ENCODE peak calls at places on chromosome 6, in nine cellular contexts. V is CD4-positive, alpha-beta memory T cell; F is pancreas; E is cardiac muscle cell; H is right lobe of liver; I is mammary epithelial cell; D is aorta; P is vagina; Y is neuronal stem cell. C is an unnamed sample. For H3K9me3, the result is how much of the 10 kb centered on the place peaks cover.

GRCh38 chr6:130162421-130162820 is 60.3 kb downstream of the SAMD3 start:
- DNase-seq in Y (no peak), F (no peak), P (no peak), E (no peak), H (no peak), I (no peak), V (no peak), D (no peak), C (no peak)

GRCh38 chr6:170234419-170234818 is 56.5 kb downstream of the DLL1 start:
- DNase-seq in I (no peak), E (no peak), H (no peak), P (no peak), F (peak), D (no peak), Y (peak), V (no peak), C (no peak)

GRCh38 chr6:7390218-7390878 is 740 bp downstream of the RIOK1 start:
- DNase-seq in H (no peak), E (no peak), D (no peak), Y (no peak), P (no peak), V (peak), F (no peak), I (no peak), C (no peak)

GRCh38 chr6:105759015-105759414 is 327.1 kb upstream of the PRDM1 start:
- DNase-seq in D (no peak), Y (no peak), H (no peak), V (no peak), F (no peak), P (no peak), E (no peak), I (peak), C (no peak)

GRCh38 chr6:134519456-134519855 is 201.5 kb upstream of the SGK1 start:
- DNase-seq in F (no peak), V (peak), D (peak), I (no peak), E (peak), Y (no peak), H (peak), P (no peak), C (no peak)

GRCh38 chr6:155782739-155783459 is 327.3 kb upstream of the NOX3 start:
- DNase-seq in E (no peak), D (no peak), I (no peak), V (no peak), Y (no peak), P (no peak), F (no peak), H (no peak), C (no peak)

GRCh38 chr6:24394777-24395437 is 7.8 kb upstream of the MRS2 start:
- DNase-seq in Y (no peak), V (no peak), F (no peak), I (peak), P (no peak), E (peak), D (no peak), H (no peak), C (no peak)

GRCh38 chr6:158605266-158605878 is 39.2 kb downstream of the DYNLT1 start:
- DNase-seq in F (no peak), I (peak), D (no peak), P (no peak), V (peak), Y (peak), H (no peak), E (peak), C (no peak)

GRCh38 chr6:159941286-159942113 is 27.4 kb upstream of the IGF2R start:
- DNase-seq in Y (no peak), E (peak), H (no peak), P (no peak), I (peak), D (no peak), V (peak), F (no peak), C (no peak)

GRCh38 chr6:15254074-15254975 is 8.5 kb downstream of the JARID2 start:
- DNase-seq in H (no peak), P (no peak), F (no peak), D (no peak), Y (no peak), E (peak), V (no peak), I (no peak), C (no peak)

GRCh38 chr6:39758905-39759605 is 33.1 kb upstream of the DAAM2 start:
- DNase-seq in H (no peak), D (no peak), V (no peak), F (no peak), E (no peak), Y (no peak), P (no peak), I (no peak), C (no peak)

GRCh38 chr6:112330071-112330876 is 16.9 kb upstream of the RFPL4B start:
- DNase-seq in D (no peak), F (no peak), V (no peak), P (no peak), H (no peak), Y (no peak), I (peak), E (peak), C (no peak)

GRCh38 chr6:75934643-75935472 is 137.6 kb downstream of the IMPG1 start:
- DNase-seq in E (peak), Y (peak), V (peak), P (no peak), F (peak), D (no peak), I (peak), H (no peak), C (no peak)

GRCh38 chr6:129501401-129502051 is 208.5 kb downstream of the ARHGAP18 start:
- DNase-seq in P (no peak), I (peak), D (peak), V (no peak), H (no peak), Y (no peak), F (peak), E (peak), C (no peak)

GRCh38 chr6:109420751-109421150 is 19.7 kb downstream of the PPIL6 start:
- DNase-seq in P (no peak), D (no peak), Y (no peak), V (no peak), I (peak), H (no peak), E (no peak), F (no peak), C (no peak)

GRCh38 chr6:168011291-168011690 is 13.8 kb downstream of the KIF25 start:
- DNase-seq in V (no peak), P (no peak), E (no peak), Y (no peak), I (no peak), D (no peak), F (no peak), H (no peak), C (no peak)
- H3K9me3 ChIP-seq in V (under half), P (under half), E (under half), Y (under half), I (under half), D (under half), F (under half), H (under half), C (under half)

DNA sequence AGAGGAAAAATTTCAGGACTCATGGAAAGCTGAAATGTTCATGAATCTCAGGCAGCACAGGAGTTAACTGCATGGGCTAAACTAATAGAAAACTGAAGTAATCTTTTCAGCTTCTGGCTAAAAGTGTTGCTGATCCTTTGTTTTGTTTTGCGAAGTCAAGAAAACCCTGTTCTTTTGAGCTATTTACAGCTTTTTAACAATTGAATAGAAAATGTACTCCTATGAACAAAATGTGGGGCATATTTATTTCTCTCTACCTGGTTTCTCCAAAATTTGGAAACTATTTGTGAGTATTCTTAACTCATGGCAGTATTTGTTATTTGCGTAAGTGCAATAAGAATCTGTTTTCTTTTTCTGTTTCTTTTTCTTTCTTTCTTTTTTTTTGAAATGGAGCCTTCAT is 818.8 kb upstream of the CITED2 start:
- DNase-seq in F (no peak), P (no peak), D (no peak), V (no peak), Y (peak), E (no peak), I (no peak), H (no peak), C (no peak)
- H3K9me3 ChIP-seq in F (under half), P (under half), D (under half), V (under half), Y (under half), E (under half), I (under half), H (under half), C (under half)

DNA sequence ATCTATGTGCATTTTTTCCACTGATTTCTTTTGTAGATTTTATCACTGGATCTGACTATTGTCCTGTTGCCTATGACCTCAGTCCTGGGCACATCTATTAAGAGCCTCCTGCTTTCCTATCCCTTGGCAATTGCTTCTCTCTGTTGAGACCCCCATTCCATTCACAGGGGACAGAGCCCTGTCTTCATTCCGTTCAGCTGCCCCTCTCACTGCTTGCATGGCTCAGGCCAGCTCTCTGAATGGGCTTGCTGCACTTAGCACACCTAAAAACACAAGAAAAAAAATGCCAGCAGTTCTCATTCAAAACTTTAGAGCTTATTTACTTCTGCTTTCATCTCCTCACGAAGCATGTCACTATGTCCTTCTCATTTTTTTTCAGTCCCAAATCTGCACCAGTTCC is 616.6 kb downstream of the C6orf118 start:
- DNase-seq in F (no peak), Y (no peak), I (no peak), D (no peak), P (no peak), V (no peak), E (no peak), H (no peak), C (no peak)
- H3K9me3 ChIP-seq in F (under half), Y (under half), I (under half), D (under half), P (under half), V (under half), E (under half), H (under half), C (under half)

GRCh38 chr6:168400044-168400443 is 40.9 kb upstream of the SMOC2 start:
- DNase-seq in I (no peak), E (no peak), P (no peak), Y (no peak), D (no peak), F (no peak), H (no peak), V (no peak), C (no peak)

GRCh38 chr6:168393126-168393870 is 47.7 kb upstream of the SMOC2 start:
- DNase-seq in V (no peak), Y (no peak), D (peak), E (no peak), F (no peak), I (no peak), H (no peak), P (no peak), C (no peak)

GRCh38 chr6:168397011-168397410 is 44.0 kb upstream of the SMOC2 start:
- DNase-seq in I (no peak), H (no peak), D (no peak), V (no peak), Y (no peak), P (no peak), F (no peak), E (no peak), C (no peak)

GRCh38 chr6:168394606-168395005 is 46.4 kb upstream of the SMOC2 start:
- DNase-seq in H (no peak), P (no peak), D (peak), I (no peak), F (no peak), E (no peak), V (no peak), Y (no peak), C (no peak)

GRCh38 chr6:168395983-168396382 is 45.0 kb upstream of the SMOC2 start:
- DNase-seq in D (peak), H (no peak), P (no peak), F (no peak), I (no peak), V (no peak), E (no peak), Y (no peak), C (no peak)
- H3K9me3 ChIP-seq in D (under half), H (under half), P (under half), F (under half), I (under half), V (under half), E (under half), Y (under half), C (under half)

C was measured in T-helper 17 cell.